ENCODE peak calls at places on chromosomes 7 and 10, in seven cellular contexts. H, Q, X, L, B, S and F are unnamed samples.

GRCh38 chr10:129467346-129468119 is 492 bp downstream of the MGMT start:
- DNase-seq in B (peak; percentile 47), S (no peak), L (no peak), Q (peak; percentile 66), X (peak; percentile 11), H (no peak), F (peak; percentile 50)

GRCh38 chr10:15997313-15997712 is 137.0 kb upstream of the MINDY3 start:
- DNase-seq in L (no peak), S (no peak), B (no peak), Q (no peak), X (no peak), H (no peak), F (no peak)

GRCh38 chr10:78868048-78868447 is 200.7 kb upstream of the ZMIZ1 start:
- DNase-seq in Q (no peak), S (no peak), X (no peak), B (no peak), L (no peak), H (no peak), F (no peak)

GRCh38 chr10:74913321-74913980 is 87.1 kb downstream of the KAT6B start:
- DNase-seq in L (no peak), Q (no peak), X (no peak), H (no peak), B (no peak), S (no peak), F (no peak)

GRCh38 chr7:72435913-72436480 is 23.9 kb upstream of the CALN1 start:
- DNase-seq in S (no peak), Q (no peak), H (no peak), B (no peak), L (no peak), X (no peak), F (no peak)

GRCh38 chr7:26723140-26723539 is 141.2 kb downstream of the SKAP2 start:
- DNase-seq in B (no peak), H (no peak), Q (no peak), L (no peak), S (no peak), X (no peak), F (no peak)

GRCh38 chr7:69967152-69967591 is 368.9 kb downstream of the AUTS2 start:
- DNase-seq in X (peak; percentile 7), L (no peak), S (peak; percentile 42), Q (peak; percentile 11), B (peak; percentile 58), H (no peak), F (no peak)

GRCh38 chr7:24979470-24979862 is 512 bp downstream of the OSBPL3 start:
- DNase-seq in B (peak; percentile 68), X (peak; percentile 62), Q (peak; percentile 87), H (peak; percentile 66), S (peak; percentile 86), L (peak; percentile 49), F (peak; percentile 79)

GRCh38 chr7:4706384-4707032 is 24.4 kb downstream of the FOXK1 start:
- DNase-seq in H (no peak), S (no peak), Q (no peak), L (no peak), B (no peak), X (no peak), F (no peak)
- H3K27me3 ChIP-seq in H (no peaks in the 10 kb centered on the region), S (no peaks in the 10 kb centered on the region), Q (no peaks in the 10 kb centered on the region), L (no peaks in the 10 kb centered on the region), B (no peaks in the 10 kb centered on the region), X (no peaks in the 10 kb centered on the region), F (no peaks in the 10 kb centered on the region)

DNA sequence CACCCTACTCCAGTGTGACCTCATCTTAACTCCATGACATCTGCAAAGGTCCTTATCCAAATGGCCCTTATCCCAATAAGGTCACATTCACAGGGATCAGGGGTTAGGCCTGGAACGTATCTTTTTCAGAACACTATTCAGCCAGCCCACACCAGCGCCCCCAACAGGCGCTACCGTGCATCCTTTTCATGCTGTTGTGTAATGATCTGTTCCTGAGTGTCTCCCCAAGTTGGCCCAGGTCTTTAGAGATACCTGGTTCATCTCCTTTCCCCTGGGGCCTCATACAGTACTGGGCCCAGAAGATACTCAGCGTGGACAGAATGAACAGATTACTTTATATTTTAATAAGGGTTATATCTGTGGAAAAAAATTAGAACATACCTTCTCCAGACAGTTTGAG is 132.6 kb upstream of the ADAM12 start:
- DNase-seq in L (no peak), B (no peak), Q (no peak), H (no peak), X (no peak), S (no peak), F (no peak)
- TF ChIP-seq CTCF in L (no peak), B (no peak), Q (no peak), H (no peak), X (no peak), S (peak; percentile 11), F (no peak)

DNA sequence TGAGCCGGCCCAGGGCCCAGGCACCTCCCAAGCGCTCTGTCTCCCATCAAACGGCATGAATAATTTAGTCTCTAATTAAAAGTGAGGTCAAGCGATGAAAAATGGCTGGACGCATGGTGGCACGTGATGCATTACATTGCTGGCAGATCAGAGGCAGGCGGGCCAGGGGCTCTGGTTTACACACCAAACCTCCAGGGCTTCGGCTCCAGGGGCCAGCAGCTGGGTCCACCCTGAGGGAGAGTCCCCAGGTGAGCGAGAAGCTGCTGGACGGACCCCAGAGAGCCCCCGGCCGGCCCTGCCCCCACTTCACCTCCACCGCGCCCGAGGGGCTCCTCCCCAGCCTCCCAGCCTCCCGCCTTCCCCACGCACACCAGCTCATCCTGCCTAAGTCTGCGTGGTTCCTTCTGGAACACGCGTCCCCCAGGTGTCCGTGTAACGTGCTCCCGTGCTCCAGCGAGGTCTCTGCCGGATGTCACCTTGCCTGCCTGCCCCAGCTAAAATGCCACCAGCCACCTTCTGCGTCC is 23.2 kb downstream of the UNCX start:
- DNase-seq in L (peak; percentile 6), X (no peak), B (no peak), H (no peak), S (no peak), Q (no peak), F (no peak)
- H3K27me3 ChIP-seq in L (no peaks in the 10 kb centered on the region), X (peaks cover 6% of the 10 kb centered on the region), B (peaks cover 27% of the 10 kb centered on the region), H (peaks cover 49% of the 10 kb centered on the region), S (peaks cover 98% of the 10 kb centered on the region), Q (peaks cover 43% of the 10 kb centered on the region), F (peaks cover 7% of the 10 kb centered on the region)

GRCh38 chr10:31319602-31320178 is 674 bp downstream of the ZEB1 start:
- DNase-seq in H (peak; percentile 0), S (peak; percentile 66), B (no peak), L (no peak), Q (peak; percentile 27), X (no peak), F (no peak)

GRCh38 chr10:31321396-31321941 is 2.5 kb downstream of the ZEB1 start:
- DNase-seq in X (no peak), L (no peak), S (peak; percentile 5), B (peak; percentile 32), Q (no peak), H (peak; percentile 16), F (no peak)

GRCh38 chr10:31318854-31319601 is at the start of gene ZEB1:
- DNase-seq in X (peak; percentile 96), H (peak; percentile 87), L (peak; percentile 84), S (peak; percentile 94), Q (peak; percentile 92), B (peak; percentile 95), F (peak; percentile 87)

GRCh38 chr10:31320598-31321211 is 1.7 kb downstream of the ZEB1 start:
- DNase-seq in B (peak; percentile 69), H (peak; percentile 1), L (peak; percentile 66), Q (peak; percentile 43), S (peak; percentile 64), X (peak; percentile 16), F (peak; percentile 40)

DNA sequence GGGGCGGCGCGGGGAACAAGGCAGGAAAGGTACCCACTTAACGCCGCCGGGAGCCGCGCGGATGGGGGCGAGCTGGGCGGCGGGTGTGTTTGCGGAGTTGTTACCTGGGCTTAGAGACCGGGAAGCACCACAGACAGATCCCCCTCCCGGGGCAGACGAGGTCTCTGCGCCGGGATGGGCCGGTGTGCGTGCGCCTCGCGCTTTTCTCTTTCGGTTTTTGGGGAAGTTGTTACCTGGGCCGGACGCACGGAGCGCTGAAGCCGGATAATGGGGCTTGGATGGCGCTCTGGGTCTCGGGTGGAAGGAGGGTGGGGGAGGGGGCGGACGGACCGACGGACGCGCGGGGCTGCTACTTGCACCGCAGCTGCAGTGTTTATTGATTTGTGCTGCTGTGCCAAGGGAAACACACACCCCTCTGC is 1.2 kb downstream of the ZEB1 start:
- DNase-seq in B (peak; percentile 50), X (peak; percentile 13), L (peak; percentile 49), H (peak; percentile 17), S (peak; percentile 59), Q (peak; percentile 35), F (peak; percentile 16)
- TF ChIP-seq CTCF in B (peak; percentile 1), X (no peak), L (no peak), H (no peak), S (no peak), Q (no peak), F (no peak)

GRCh38 chr7:158396301-158396905 is 191.2 kb downstream of the PTPRN2 start:
- DNase-seq in B (no peak), Q (no peak), L (no peak), H (no peak), X (no peak), S (no peak), F (no peak)
- H3K27me3 ChIP-seq in B (no peaks in the 10 kb centered on the region), Q (no peaks in the 10 kb centered on the region), L (no peaks in the 10 kb centered on the region), H (no peaks in the 10 kb centered on the region), X (no peaks in the 10 kb centered on the region), S (no peaks in the 10 kb centered on the region), F (no peaks in the 10 kb centered on the region)

GRCh38 chr7:158228131-158228530 is 359.5 kb downstream of the PTPRN2 start:
- DNase-seq in X (no peak), L (no peak), B (no peak), S (no peak), H (no peak), Q (no peak), F (no peak)

GRCh38 chr7:158229945-158230344 is 357.7 kb downstream of the PTPRN2 start:
- DNase-seq in H (no peak), X (no peak), B (no peak), Q (no peak), L (no peak), S (no peak), F (no peak)

GRCh38 chr7:158227258-158227657 is 360.4 kb downstream of the PTPRN2 start:
- DNase-seq in X (no peak), H (no peak), Q (no peak), S (no peak), L (no peak), B (no peak), F (no peak)

DNA sequence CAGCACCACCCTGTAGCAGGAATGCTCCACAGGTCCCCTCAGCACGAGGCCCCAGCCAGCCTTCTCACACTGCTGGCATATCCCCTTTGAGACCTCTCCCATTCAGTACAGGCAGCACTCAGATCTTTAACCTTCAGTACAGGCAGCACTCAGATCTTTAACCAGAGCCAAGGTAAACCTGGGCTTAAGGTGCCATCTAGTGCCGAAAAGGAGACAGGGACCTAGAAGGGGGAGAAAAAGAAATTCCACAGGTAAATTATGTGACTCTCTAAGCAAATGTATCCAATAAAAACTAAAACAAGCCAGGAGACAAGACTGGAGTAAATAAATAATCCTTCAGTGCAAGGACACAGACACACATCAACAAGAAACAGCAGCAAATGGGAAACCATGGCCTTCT is 358.6 kb downstream of the PTPRN2 start:
- DNase-seq in X (no peak), S (no peak), B (no peak), Q (no peak), L (no peak), H (no peak), F (no peak)
- TF ChIP-seq CTCF in X (no peak), S (no peak), B (no peak), Q (peak; percentile 4), L (no peak), H (no peak), F (no peak)

GRCh38 chr10:118522791-118523498 is 72.5 kb downstream of the PRLHR start:
- DNase-seq in H (no peak), S (no peak), X (no peak), Q (no peak), L (no peak), B (peak; percentile 46), F (no peak)
- H3K27me3 ChIP-seq in H (peaks cover 9% of the 10 kb centered on the region), S (no peaks in the 10 kb centered on the region), X (no peaks in the 10 kb centered on the region), Q (no peaks in the 10 kb centered on the region), L (peaks cover 4% of the 10 kb centered on the region), B (no peaks in the 10 kb centered on the region), F (peaks cover 4% of the 10 kb centered on the region)